ENCODE peak calls at places on chromosomes 5 and 9, in eight cellular contexts. V is heart right ventricle; Y is skeletal muscle cell; Z is activated CD8-positive, alpha-beta T cell treated with anti-CD3 and anti-CD28 coated beads, Interleukin-2, amount 10 ng/mL, durations not matched to agents 7 days and 5 days; F is HEK293T; H is GM10248; M is dorsolateral prefrontal cortex; A is effector memory CD8-positive, alpha-beta T cell. S is an unnamed sample.

GRCh38 chr9:97109194-97109811 is 70.4 kb upstream of the CTSV start:
- DNase-seq in A (no peak), Z (peak), H (peak), F (peak), M (peak), Y (no peak), V (peak), S (peak)

GRCh38 chr5:96344678-96345612 is 88.1 kb downstream of the PCSK1 start:
- DNase-seq in Y (peak), A (peak), Z (peak), M (no peak), F (peak), H (peak), V (peak), S (peak)

GRCh38 chr9:128895556-128895955 is 13.6 kb downstream of the LRRC8A start:
- DNase-seq in M (no peak), H (no peak), V (no peak), A (no peak), F (no peak), Z (no peak), Y (no peak), S (no peak)

GRCh38 chr5:55175781-55176175 is 2.8 kb upstream of the CDC20B start:
- DNase-seq in M (no peak), Z (no peak), A (no peak), Y (no peak), V (no peak), F (no peak), H (no peak), S (peak)

GRCh38 chr5:142390303-142390840 is 65.6 kb upstream of the SPRY4 start:
- DNase-seq in H (no peak), Z (no peak), F (no peak), Y (no peak), V (no peak), A (no peak), M (no peak), S (no peak)

GRCh38 chr5:16970826-16971225 is 34.7 kb upstream of the MYO10 start:
- DNase-seq in Y (no peak), A (no peak), V (no peak), Z (no peak), H (no peak), F (no peak), M (no peak), S (no peak)

GRCh38 chr5:1155191-1156032 is 43.5 kb upstream of the SLC12A7 start:
- DNase-seq in V (no peak), F (no peak), Z (no peak), Y (no peak), H (no peak), A (no peak), M (no peak), S (no peak)

GRCh38 chr9:68964765-68965164 is 49.1 kb downstream of the PRKACG start:
- DNase-seq in V (no peak), Y (no peak), F (no peak), H (no peak), A (no peak), M (no peak), Z (no peak), S (peak)

GRCh38 chr5:95261369-95262175 is 23.3 kb downstream of the MCTP1 start:
- DNase-seq in F (peak), A (no peak), V (no peak), M (no peak), H (peak), Z (peak), Y (no peak), S (peak)

GRCh38 chr5:55645304-55645703 is 66.8 kb downstream of the SLC38A9 start:
- DNase-seq in H (no peak), A (no peak), V (no peak), Z (no peak), Y (no peak), F (no peak), M (no peak), S (no peak)

GRCh38 chr9:15253197-15253596 is 53.8 kb downstream of the TTC39B start:
- DNase-seq in Y (no peak), H (no peak), Z (no peak), M (no peak), V (no peak), A (no peak), F (no peak), S (no peak)

GRCh38 chr5:113195726-113196125 is 219.1 kb downstream of the DCP2 start:
- DNase-seq in V (no peak), H (no peak), A (no peak), Z (no peak), F (no peak), M (no peak), Y (no peak), S (no peak)

GRCh38 chr9:77848897-77849296 is 182.7 kb downstream of the GNAQ start:
- DNase-seq in Z (no peak), H (no peak), A (no peak), Y (peak), V (peak), F (no peak), M (peak), S (no peak)

GRCh38 chr5:9801908-9802307 is 171.8 kb upstream of the TAS2R1 start:
- DNase-seq in V (no peak), Y (no peak), H (no peak), Z (no peak), M (no peak), F (no peak), A (no peak), S (no peak)

GRCh38 chr5:88954511-88954910 is 71.5 kb upstream of the MEF2C start:
- DNase-seq in A (no peak), M (no peak), F (no peak), V (no peak), H (no peak), Z (no peak), Y (no peak), S (no peak)

GRCh38 chr9:78470741-78471140 is 173.8 kb downstream of the PSAT1 start:
- DNase-seq in M (no peak), A (no peak), H (no peak), F (no peak), Z (no peak), Y (no peak), V (no peak), S (no peak)

GRCh38 chr5:14821721-14822120 is 49.9 kb downstream of the ANKH start:
- DNase-seq in M (no peak), V (no peak), F (no peak), H (no peak), Y (no peak), Z (no peak), A (no peak), S (no peak)

GRCh38 chr5:7244977-7245376 is 151.0 kb upstream of the ADCY2 start:
- DNase-seq in V (no peak), M (no peak), H (no peak), Y (no peak), F (no peak), A (no peak), Z (no peak), S (no peak)

GRCh38 chr9:113474372-113474771 is 10.8 kb downstream of the RGS3 start:
- DNase-seq in V (no peak), M (no peak), Z (no peak), Y (no peak), F (no peak), H (no peak), A (no peak), S (no peak)

GRCh38 chr9:110994771-110995241 is 43.5 kb downstream of the LPAR1 start:
- DNase-seq in Y (peak), F (no peak), Z (no peak), M (no peak), H (no peak), V (no peak), A (no peak), S (no peak)

GRCh38 chr9:114098660-114099522 is at the start of gene KIF12:
- DNase-seq in F (peak), M (no peak), H (no peak), A (no peak), Y (no peak), V (no peak), Z (no peak), S (peak)

GRCh38 chr5:141696431-141696830 is 14.4 kb upstream of the ARAP3 start:
- DNase-seq in Y (no peak), Z (no peak), H (no peak), V (no peak), M (no peak), F (no peak), A (no peak), S (no peak)

GRCh38 chr5:95178046-95178651 is 106.7 kb downstream of the MCTP1 start:
- DNase-seq in M (no peak), Y (peak), V (no peak), A (no peak), Z (no peak), F (peak), H (no peak), S (peak)

GRCh38 chr5:3347741-3348140 is 247.9 kb upstream of the IRX1 start:
- DNase-seq in Z (no peak), Y (no peak), M (no peak), A (no peak), F (no peak), H (no peak), V (no peak), S (no peak)

GRCh38 chr5:142644640-142645361 is 41.1 kb downstream of the FGF1 start:
- DNase-seq in F (peak), Y (peak), H (no peak), V (peak), Z (no peak), M (peak), A (no peak), S (peak)

GRCh38 chr5:178630475-178630930 is 3.7 kb upstream of the CLK4 start:
- DNase-seq in A (no peak), Y (peak), F (no peak), H (no peak), V (no peak), M (no peak), Z (no peak), S (no peak)

GRCh38 chr9:26375448-26375847 is 517.2 kb downstream of the CAAP1 start:
- DNase-seq in Z (no peak), Y (peak), A (no peak), F (no peak), V (no peak), M (no peak), H (no peak), S (no peak)

GRCh38 chr5:55497712-55498111 is 37.1 kb downstream of the PLPP1 start:
- DNase-seq in A (no peak), Z (no peak), V (no peak), H (no peak), F (no peak), M (no peak), Y (no peak), S (no peak)